ENCODE peak calls at places on chromosomes 7 and 10, in seven cellular contexts. F is gastrocnemius medialis, A is IMR-90, E is spleen, S is bronchial epithelial cell, N is psoas muscle, L is endodermal cell. G is an unnamed sample.

GRCh38 chr7:91055219-91055618 is 209.0 kb upstream of the FZD1 start:
- DNase-seq in F (no peak), A (no peak), E (no peak), S (no peak), N (no peak), L (no peak), G (no peak)

GRCh38 chr7:5526190-5527037 is 102.8 kb upstream of the TNRC18 start:
- DNase-seq in F (no peak), A (peak), E (peak), S (peak), N (peak), L (peak), G (no peak)

GRCh38 chr7:135768467-135768866 is 19.9 kb upstream of the FAM180A start:
- DNase-seq in F (no peak), A (no peak), E (no peak), S (no peak), N (no peak), L (peak), G (no peak)

GRCh38 chr10:19111501-19112267 is 63.1 kb downstream of the MALRD1 start:
- DNase-seq in F (no peak), A (peak), E (no peak), S (no peak), N (no peak), L (no peak), G (peak)

GRCh38 chr7:95883208-95883607 is 110.9 kb downstream of the DYNC1I1 start:
- DNase-seq in F (no peak), A (no peak), E (no peak), S (no peak), N (no peak), L (no peak), G (no peak)

GRCh38 chr10:114301177-114301576 is 62.1 kb downstream of the VWA2 start:
- DNase-seq in F (no peak), A (no peak), E (peak), S (peak), N (no peak), L (no peak), G (no peak)

GRCh38 chr7:121480566-121481335 is 84.6 kb upstream of the FAM3C start:
- DNase-seq in F (no peak), A (no peak), E (no peak), S (no peak), N (no peak), L (peak), G (no peak)

GRCh38 chr10:9825491-9826018 is 1192.1 kb upstream of the CELF2 start:
- DNase-seq in F (no peak), A (peak), E (no peak), S (peak), N (no peak), L (peak), G (peak)

GRCh38 chr7:143367972-143368371 is 5.5 kb upstream of the FAM131B start:
- DNase-seq in F (no peak), A (no peak), E (no peak), S (peak), N (no peak), L (no peak), G (peak)

GRCh38 chr10:122446668-122447410 is 7.6 kb upstream of the ARMS2 start:
- DNase-seq in F (no peak), A (no peak), E (no peak), S (peak), N (no peak), L (peak), G (no peak)

GRCh38 chr7:102140952-102141370 is 145.7 kb upstream of the SH2B2 start:
- DNase-seq in F (no peak), A (no peak), E (peak), S (no peak), N (no peak), L (no peak), G (no peak)

GRCh38 chr10:31467791-31468535 is 148.9 kb downstream of the ZEB1 start:
- DNase-seq in F (peak), A (no peak), E (no peak), S (peak), N (peak), L (peak), G (no peak)

GRCh38 chr10:110684800-110685446 is 40.8 kb downstream of the RBM20 start:
- DNase-seq in F (no peak), A (peak), E (no peak), S (no peak), N (peak), L (peak), G (peak)
- H3K4me3 ChIP-seq in F (no peak), A (peak), E (no peak), S (no peak), N (peak), L (no peak), G (no peak)

GRCh38 chr10:75350791-75351190 is 50.8 kb downstream of the ZNF503 start:
- DNase-seq in F (no peak), A (peak), E (no peak), S (peak), N (no peak), L (no peak), G (no peak)
- TF ChIP-seq CTCF in F (no peak), A (peak), E (no peak), S (no peak), N (no peak), L (no peak), G (no peak)

GRCh38 chr10:61821153-61821552 is 80.3 kb upstream of the ARID5B start:
- DNase-seq in F (no peak), A (no peak), E (no peak), S (no peak), N (no peak), L (no peak), G (no peak)
- H3K4me3 ChIP-seq in F (no peak), A (no peak), E (no peak), S (no peak), N (no peak), L (no peak), G (no peak)

GRCh38 chr7:93799750-93800357 is 90.7 kb downstream of the TFPI2 start:
- DNase-seq in F (no peak), A (peak), E (no peak), S (peak), N (no peak), L (no peak), G (peak)
- TF ChIP-seq CTCF in F (peak), A (peak), E (no peak), S (peak), N (peak), L (peak), G (peak)

DNA sequence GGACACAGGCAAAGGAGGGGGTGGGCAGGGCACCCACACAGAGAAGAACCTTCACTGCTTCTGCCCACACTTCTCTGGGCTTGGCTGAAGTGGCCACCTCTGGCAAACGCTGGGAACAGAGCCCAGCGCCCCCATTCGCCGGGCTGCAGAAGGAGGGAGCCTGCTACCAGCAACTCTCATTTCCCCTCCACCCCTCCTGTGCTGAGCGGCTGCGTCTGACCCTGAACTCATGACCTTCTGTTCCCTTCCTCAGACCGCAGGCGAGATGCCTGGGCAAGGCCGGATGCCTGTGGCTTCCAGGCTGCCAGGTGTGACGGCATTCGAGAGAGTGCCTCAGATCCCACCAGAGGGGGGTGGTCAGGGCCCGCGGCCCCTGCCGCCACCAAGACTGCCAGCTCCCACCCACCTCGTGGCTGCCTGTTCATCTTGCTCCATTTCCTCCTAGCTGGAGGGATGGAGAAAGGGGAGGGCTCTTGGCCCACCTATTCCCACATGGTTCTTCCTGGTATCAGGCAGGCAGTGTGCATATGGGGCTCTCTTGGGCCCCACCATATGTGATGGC is 19.8 kb downstream of the DNAJB12 start:
- DNase-seq in F (peak), A (peak), E (peak), S (peak), N (peak), L (peak), G (peak)
- H3K4me3 ChIP-seq in F (no peak), A (no peak), E (peak), S (no peak), N (peak), L (no peak), G (no peak)